ENCODE peak calls at places on chromosome 16, in four cellular contexts. One of them, this sample, is unnamed.

GRCh38 chr16:69193860-69194259 is 6.9 kb downstream of the SNTB2 start:
- DNase-seq in adrenal gland: no peak
- DNase-seq in IMR-90: peak
- DNase-seq in A549: no peak
- DNase-seq in this sample: peak

GRCh38 chr16:82509636-82510035 is 117.1 kb upstream of the CDH13 start:
- DNase-seq in adrenal gland: no peak
- DNase-seq in IMR-90: no peak
- DNase-seq in A549: no peak
- DNase-seq in this sample: no peak

GRCh38 chr16:66548868-66549267 is 1.1 kb downstream of the TK2 start:
- DNase-seq in adrenal gland: no peak
- DNase-seq in IMR-90: no peak
- DNase-seq in A549: no peak
- DNase-seq in this sample: no peak

GRCh38 chr16:3317315-3317999 is 12.2 kb downstream of the ZNF75A start:
- DNase-seq in adrenal gland: no peak
- DNase-seq in IMR-90: peak
- DNase-seq in A549: no peak
- DNase-seq in this sample: peak

GRCh38 chr16:2815299-2815771 is 1.7 kb upstream of the PRSS21 start:
- DNase-seq in adrenal gland: peak
- DNase-seq in IMR-90: no peak
- DNase-seq in A549: no peak
- DNase-seq in this sample: no peak

GRCh38 chr16:84062734-84063640 is 20.4 kb upstream of the SLC38A8 start:
- DNase-seq in adrenal gland: peak
- DNase-seq in IMR-90: peak
- DNase-seq in A549: peak
- DNase-seq in this sample: peak

GRCh38 chr16:28213396-28213795 is 1.6 kb upstream of the XPO6 start:
- DNase-seq in adrenal gland: no peak
- DNase-seq in IMR-90: no peak
- DNase-seq in A549: no peak
- DNase-seq in this sample: no peak

GRCh38 chr16:77302685-77303084 is 103.5 kb downstream of the SYCE1L start:
- DNase-seq in adrenal gland: no peak
- DNase-seq in IMR-90: no peak
- DNase-seq in A549: no peak
- DNase-seq in this sample: no peak

GRCh38 chr16:48829361-48829760 is 219.4 kb upstream of the N4BP1 start:
- DNase-seq in adrenal gland: no peak
- DNase-seq in IMR-90: no peak
- DNase-seq in A549: no peak
- DNase-seq in this sample: no peak

GRCh38 chr16:13517856-13518255 is 402.1 kb upstream of the ERCC4 start:
- DNase-seq in adrenal gland: no peak
- DNase-seq in IMR-90: no peak
- DNase-seq in A549: no peak
- DNase-seq in this sample: no peak

GRCh38 chr16:31535737-31536136 is 8.0 kb downstream of the AHSP start:
- DNase-seq in adrenal gland: no peak
- DNase-seq in IMR-90: no peak
- DNase-seq in A549: no peak
- DNase-seq in this sample: peak

GRCh38 chr16:24745791-24746190 is 16.3 kb downstream of the TNRC6A start:
- DNase-seq in adrenal gland: no peak
- DNase-seq in IMR-90: no peak
- DNase-seq in A549: no peak
- DNase-seq in this sample: no peak

GRCh38 chr16:23296994-23297393 is 5.1 kb upstream of the SCNN1B start:
- DNase-seq in adrenal gland: no peak
- DNase-seq in IMR-90: no peak
- DNase-seq in A549: peak
- DNase-seq in this sample: peak

GRCh38 chr16:11232852-11233726 is 22.9 kb downstream of the SOCS1 start:
- DNase-seq in adrenal gland: no peak
- DNase-seq in IMR-90: no peak
- DNase-seq in A549: no peak
- DNase-seq in this sample: peak

GRCh38 chr16:88940196-88941050 is 36.6 kb downstream of the CBFA2T3 start:
- DNase-seq in adrenal gland: no peak
- DNase-seq in IMR-90: no peak
- DNase-seq in A549: no peak
- DNase-seq in this sample: no peak

GRCh38 chr16:2515180-2515803 is 1.5 kb downstream of the ATP6V0C start:
- DNase-seq in adrenal gland: peak
- DNase-seq in IMR-90: no peak
- DNase-seq in A549: no peak
- DNase-seq in this sample: peak

GRCh38 chr16:11251525-11252481 is 4.2 kb downstream of the SOCS1 start:
- DNase-seq in adrenal gland: no peak
- DNase-seq in IMR-90: peak
- DNase-seq in A549: no peak
- DNase-seq in this sample: peak

GRCh38 chr16:81445926-81446317 is 1.3 kb downstream of the CMIP start:
- DNase-seq in adrenal gland: no peak
- DNase-seq in IMR-90: no peak
- DNase-seq in A549: no peak
- DNase-seq in this sample: no peak

GRCh38 chr16:11349599-11350276 is 4.5 kb downstream of the RMI2 start:
- DNase-seq in adrenal gland: peak
- DNase-seq in IMR-90: peak
- DNase-seq in A549: no peak
- DNase-seq in this sample: no peak

GRCh38 chr16:69179255-69180010 is 7.5 kb upstream of the SNTB2 start:
- DNase-seq in adrenal gland: peak
- DNase-seq in IMR-90: peak
- DNase-seq in A549: no peak
- DNase-seq in this sample: no peak

GRCh38 chr16:87700406-87701065 is 65.2 kb downstream of the KLHDC4 start:
- DNase-seq in adrenal gland: no peak
- DNase-seq in IMR-90: no peak
- DNase-seq in A549: no peak
- DNase-seq in this sample: no peak

GRCh38 chr16:2008009-2008526 is 1.6 kb downstream of the ZNF598 start:
- DNase-seq in adrenal gland: no peak
- DNase-seq in IMR-90: peak
- DNase-seq in A549: no peak
- DNase-seq in this sample: peak

GRCh38 chr16:12543700-12544476 is 259.8 kb downstream of the CPPED1 start:
- DNase-seq in adrenal gland: no peak
- DNase-seq in IMR-90: no peak
- DNase-seq in A549: no peak
- DNase-seq in this sample: no peak

GRCh38 chr16:31214705-31215286 is 877 bp downstream of the TRIM72 start:
- DNase-seq in adrenal gland: no peak
- DNase-seq in IMR-90: no peak
- DNase-seq in A549: no peak
- DNase-seq in this sample: no peak

GRCh38 chr16:81275064-81275532 is 36.6 kb downstream of the BCO1 start:
- DNase-seq in adrenal gland: no peak
- DNase-seq in IMR-90: no peak
- DNase-seq in A549: no peak
- DNase-seq in this sample: no peak

GRCh38 chr16:58377932-58378331 is 14.3 kb upstream of the GINS3 start:
- DNase-seq in adrenal gland: no peak
- DNase-seq in IMR-90: no peak
- DNase-seq in A549: no peak
- DNase-seq in this sample: no peak

GRCh38 chr16:78483124-78483992 is 383.9 kb downstream of the WWOX start:
- DNase-seq in adrenal gland: no peak
- DNase-seq in IMR-90: no peak
- DNase-seq in A549: no peak
- DNase-seq in this sample: no peak

GRCh38 chr16:56965149-56965938 is 3.6 kb downstream of the CETP start:
- DNase-seq in adrenal gland: no peak
- DNase-seq in IMR-90: peak
- DNase-seq in A549: no peak
- DNase-seq in this sample: no peak

DNA sequence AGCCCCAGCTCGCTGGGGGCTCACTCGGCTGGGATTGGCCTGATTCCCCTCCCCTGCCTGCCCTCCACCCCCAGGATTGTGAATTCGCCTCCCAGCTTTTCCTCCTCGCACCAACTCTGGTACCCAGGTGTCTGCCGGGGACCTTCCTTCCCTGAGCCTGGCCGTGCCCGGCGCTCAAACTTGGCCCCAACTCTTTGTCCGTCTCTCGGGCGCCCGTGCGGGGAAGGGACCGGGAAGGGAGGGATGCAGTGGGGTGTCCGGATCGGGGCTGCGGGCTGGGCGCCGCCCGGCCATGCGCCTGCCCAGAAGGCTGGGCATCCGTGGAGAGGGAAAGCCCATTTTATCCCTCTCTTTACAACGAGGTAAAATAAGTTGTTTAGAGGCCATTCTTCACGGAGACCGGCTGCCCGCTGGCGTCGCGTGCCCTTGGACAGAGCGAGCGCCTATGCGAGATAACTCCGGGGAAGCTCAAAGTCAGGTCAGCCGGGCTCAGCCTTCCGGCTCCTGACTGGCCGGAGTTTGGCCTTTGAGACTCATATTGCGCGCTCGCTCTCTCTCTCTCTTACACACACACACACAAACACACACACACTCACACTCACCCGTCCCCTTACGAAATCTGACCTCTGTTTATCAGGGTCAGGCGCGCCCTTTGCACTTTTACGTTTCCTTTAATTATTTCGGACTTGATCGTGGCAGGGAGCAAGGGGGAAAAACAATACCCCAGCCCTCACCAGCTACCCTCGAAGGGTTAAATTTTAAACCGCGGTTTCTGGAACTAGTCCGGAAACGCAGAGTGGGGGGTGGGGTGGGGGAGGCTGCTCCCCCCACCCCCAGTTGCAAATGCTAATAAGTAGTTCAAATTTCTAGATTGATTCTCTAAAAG is 798 bp upstream of the MAF start:
- DNase-seq in adrenal gland: peak
- DNase-seq in IMR-90: no peak
- DNase-seq in A549: peak
- DNase-seq in this sample: peak
- TF ChIP-seq POLR2A in adrenal gland: peak
- TF ChIP-seq POLR2A in IMR-90: no peak
- TF ChIP-seq POLR2A in A549: no peak
- TF ChIP-seq POLR2A in this sample: no peak

DNA sequence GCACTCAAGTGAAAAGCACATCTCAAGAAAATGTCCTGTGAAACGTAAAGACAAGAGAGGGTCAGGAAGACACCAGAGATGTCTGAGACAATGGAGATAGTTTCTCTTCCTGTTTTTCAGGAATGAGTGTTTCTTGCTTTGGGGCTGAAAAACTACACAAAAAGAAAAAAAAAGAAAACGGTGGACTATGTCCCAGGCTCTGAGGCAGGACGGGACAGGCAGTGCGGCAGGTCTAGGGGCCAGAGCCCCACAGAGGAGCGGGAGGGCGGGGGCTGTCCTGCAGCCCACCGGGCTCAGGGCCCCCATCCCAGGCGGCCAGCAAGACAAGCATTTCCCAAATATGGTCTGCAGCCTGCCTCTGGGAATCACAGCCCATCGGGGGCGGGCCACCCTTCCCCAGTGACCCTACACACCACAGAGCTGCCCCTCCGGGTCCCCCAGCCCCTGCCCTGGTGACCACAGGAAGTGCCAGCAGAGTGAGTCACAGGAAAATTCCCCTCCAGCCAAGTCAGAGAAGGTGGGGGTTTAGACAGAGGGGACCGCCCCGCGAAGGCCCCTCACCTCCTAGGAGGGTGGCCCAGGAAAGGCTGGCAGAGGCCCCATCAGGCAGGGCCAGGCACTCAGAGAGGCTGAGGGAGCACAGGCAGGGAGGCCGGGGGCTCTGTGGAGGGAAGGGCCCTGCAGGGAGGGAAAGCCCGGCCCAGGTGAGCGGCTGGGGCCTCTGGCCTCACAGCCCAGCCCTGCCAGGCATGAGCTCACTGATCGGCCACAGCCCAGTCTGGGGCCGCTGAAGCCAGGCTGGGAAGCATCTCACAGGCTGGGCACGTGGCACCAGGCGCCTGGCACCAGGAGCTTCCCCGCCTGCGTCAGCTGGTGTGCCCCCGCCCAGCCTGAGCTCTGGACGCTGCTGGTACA is 6.3 kb downstream of the BCAR1 start:
- DNase-seq in adrenal gland: peak
- DNase-seq in IMR-90: peak
- DNase-seq in A549: peak
- DNase-seq in this sample: no peak
- TF ChIP-seq POLR2A in adrenal gland: peak
- TF ChIP-seq POLR2A in IMR-90: peak
- TF ChIP-seq POLR2A in A549: peak
- TF ChIP-seq POLR2A in this sample: no peak

DNA sequence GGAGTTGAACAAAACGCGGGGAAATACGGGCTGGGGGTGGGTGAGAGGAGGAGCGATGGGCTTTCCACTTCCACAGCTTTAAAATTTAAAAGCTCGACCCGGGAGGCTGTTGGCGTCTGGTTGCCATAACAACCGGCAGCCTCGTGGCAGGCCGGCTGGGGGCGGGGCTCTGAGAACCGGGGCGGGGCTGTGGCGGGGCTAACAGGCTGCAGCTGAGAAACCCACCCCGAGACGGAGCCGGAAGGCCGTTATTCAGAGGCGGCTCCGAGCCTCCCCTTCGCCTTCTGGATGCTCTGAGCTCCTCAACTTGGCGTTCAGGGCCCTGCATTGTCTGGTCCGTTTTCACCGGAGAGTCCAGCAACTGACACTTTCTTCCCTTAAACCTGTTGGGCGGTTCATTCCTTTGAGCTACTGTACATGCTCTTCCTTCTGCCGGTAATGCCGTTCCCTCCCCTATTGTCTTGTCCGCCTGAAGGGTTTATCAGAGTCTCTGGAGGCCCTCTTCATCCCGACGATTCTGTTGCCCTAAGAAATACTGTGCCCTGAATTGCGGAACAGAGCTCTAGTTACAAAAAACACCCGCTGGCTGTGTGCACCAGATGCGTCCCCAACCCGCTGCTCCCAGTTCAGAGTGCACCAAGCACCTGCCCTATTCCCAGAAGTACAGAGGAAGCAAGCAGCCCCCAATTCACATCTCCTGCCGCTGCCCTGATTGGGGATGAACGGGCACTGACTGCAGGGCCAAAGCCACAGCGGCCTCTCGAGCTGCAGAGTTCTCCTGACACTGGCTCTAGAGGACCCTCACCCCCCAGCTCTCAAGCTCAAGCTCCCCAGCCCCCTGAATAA is 616 bp downstream of the DNAAF8 start:
- DNase-seq in adrenal gland: peak
- DNase-seq in IMR-90: peak
- DNase-seq in A549: peak
- DNase-seq in this sample: peak
- TF ChIP-seq POLR2A in adrenal gland: no peak
- TF ChIP-seq POLR2A in IMR-90: peak
- TF ChIP-seq POLR2A in A549: peak
- TF ChIP-seq POLR2A in this sample: peak

DNA sequence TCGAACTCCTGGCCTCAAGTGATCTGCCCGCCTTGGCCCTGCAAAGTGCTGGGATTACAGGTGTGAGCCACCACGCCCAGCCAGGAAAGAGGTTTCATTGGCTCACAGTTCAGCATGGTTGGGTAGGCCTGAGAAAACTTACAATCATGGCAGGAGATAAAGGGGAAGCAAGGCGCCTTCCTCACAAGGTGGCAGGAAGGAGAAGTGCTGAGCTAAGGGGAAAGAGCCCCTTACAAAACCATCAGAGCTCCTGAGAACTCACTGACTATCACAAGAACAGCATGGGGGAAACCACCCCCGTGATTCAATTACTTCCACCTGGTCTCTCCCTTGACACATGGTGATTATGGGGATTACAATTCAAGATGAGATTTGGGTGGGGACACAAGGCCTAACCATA is 411.7 kb upstream of the ZFHX3 start:
- DNase-seq in adrenal gland: no peak
- DNase-seq in IMR-90: no peak
- DNase-seq in A549: no peak
- DNase-seq in this sample: no peak
- TF ChIP-seq POLR2A in adrenal gland: no peak
- TF ChIP-seq POLR2A in IMR-90: no peak
- TF ChIP-seq POLR2A in A549: no peak
- TF ChIP-seq POLR2A in this sample: no peak

This sample was measured in erythroblast.